ENCODE peak calls at places on chromosome 15, in six cellular contexts. One of them, this sample, is unnamed.

GRCh38 chr15:100968043-100968966 is 49.1 kb downstream of the LRRK1 start:
- DNase-seq in spleen: no peak
- DNase-seq in ovary: no peak
- DNase-seq in IMR-90: peak; percentile 81
- DNase-seq in uterus: no peak
- DNase-seq in GM12892: no peak
- DNase-seq in this sample: no peak

GRCh38 chr15:23694592-23694991 is 7.5 kb upstream of the NDN start:
- DNase-seq in spleen: no peak
- DNase-seq in ovary: no peak
- DNase-seq in IMR-90: no peak
- DNase-seq in uterus: no peak
- DNase-seq in GM12892: no peak
- DNase-seq in this sample: no peak

GRCh38 chr15:98612490-98613110 is 35.7 kb upstream of the IGF1R start:
- DNase-seq in spleen: no peak
- DNase-seq in ovary: no peak
- DNase-seq in IMR-90: no peak
- DNase-seq in uterus: no peak
- DNase-seq in GM12892: no peak
- DNase-seq in this sample: no peak

GRCh38 chr15:51917493-51917892 is 54.1 kb downstream of the LEO1 start:
- DNase-seq in spleen: no peak
- DNase-seq in ovary: no peak
- DNase-seq in IMR-90: peak; percentile 30
- DNase-seq in uterus: no peak
- DNase-seq in GM12892: no peak
- DNase-seq in this sample: peak; percentile 17

GRCh38 chr15:77033729-77034619 is 36.9 kb downstream of the TSPAN3 start:
- DNase-seq in spleen: peak; percentile 76
- DNase-seq in ovary: no peak
- DNase-seq in IMR-90: no peak
- DNase-seq in uterus: no peak
- DNase-seq in GM12892: no peak
- DNase-seq in this sample: no peak

GRCh38 chr15:70870066-70870465 is 16.1 kb upstream of the LARP6 start:
- DNase-seq in spleen: no peak
- DNase-seq in ovary: no peak
- DNase-seq in IMR-90: peak; percentile 91
- DNase-seq in uterus: no peak
- DNase-seq in GM12892: no peak
- DNase-seq in this sample: no peak

GRCh38 chr15:58585668-58586461 is 154.1 kb downstream of the LIPC start:
- DNase-seq in spleen: no peak
- DNase-seq in ovary: no peak
- DNase-seq in IMR-90: no peak
- DNase-seq in uterus: no peak
- DNase-seq in GM12892: no peak
- DNase-seq in this sample: no peak

GRCh38 chr15:50968353-50968752 is 59.9 kb downstream of the AP4E1 start:
- DNase-seq in spleen: no peak
- DNase-seq in ovary: no peak
- DNase-seq in IMR-90: peak; percentile 26
- DNase-seq in uterus: no peak
- DNase-seq in GM12892: no peak
- DNase-seq in this sample: no peak

GRCh38 chr15:23529891-23530290 is 35.6 kb upstream of the MKRN3 start:
- DNase-seq in spleen: no peak
- DNase-seq in ovary: no peak
- DNase-seq in IMR-90: no peak
- DNase-seq in uterus: no peak
- DNase-seq in GM12892: no peak
- DNase-seq in this sample: no peak

GRCh38 chr15:78620021-78620838 is 566 bp downstream of the CHRNA3 start:
- DNase-seq in spleen: no peak
- DNase-seq in ovary: no peak
- DNase-seq in IMR-90: no peak
- DNase-seq in uterus: no peak
- DNase-seq in GM12892: no peak
- DNase-seq in this sample: no peak

GRCh38 chr15:45641374-45641778 is 6.5 kb downstream of the SQOR start:
- DNase-seq in spleen: no peak
- DNase-seq in ovary: no peak
- DNase-seq in IMR-90: peak; percentile 96
- DNase-seq in uterus: peak; percentile 59
- DNase-seq in GM12892: no peak
- DNase-seq in this sample: peak; percentile 36
- TF ChIP-seq POLR2A in spleen: no peak
- TF ChIP-seq POLR2A in ovary: no peak
- TF ChIP-seq POLR2A in IMR-90: no peak
- TF ChIP-seq POLR2A in uterus: no peak
- TF ChIP-seq POLR2A in GM12892: no peak
- TF ChIP-seq POLR2A in this sample: no peak

DNA sequence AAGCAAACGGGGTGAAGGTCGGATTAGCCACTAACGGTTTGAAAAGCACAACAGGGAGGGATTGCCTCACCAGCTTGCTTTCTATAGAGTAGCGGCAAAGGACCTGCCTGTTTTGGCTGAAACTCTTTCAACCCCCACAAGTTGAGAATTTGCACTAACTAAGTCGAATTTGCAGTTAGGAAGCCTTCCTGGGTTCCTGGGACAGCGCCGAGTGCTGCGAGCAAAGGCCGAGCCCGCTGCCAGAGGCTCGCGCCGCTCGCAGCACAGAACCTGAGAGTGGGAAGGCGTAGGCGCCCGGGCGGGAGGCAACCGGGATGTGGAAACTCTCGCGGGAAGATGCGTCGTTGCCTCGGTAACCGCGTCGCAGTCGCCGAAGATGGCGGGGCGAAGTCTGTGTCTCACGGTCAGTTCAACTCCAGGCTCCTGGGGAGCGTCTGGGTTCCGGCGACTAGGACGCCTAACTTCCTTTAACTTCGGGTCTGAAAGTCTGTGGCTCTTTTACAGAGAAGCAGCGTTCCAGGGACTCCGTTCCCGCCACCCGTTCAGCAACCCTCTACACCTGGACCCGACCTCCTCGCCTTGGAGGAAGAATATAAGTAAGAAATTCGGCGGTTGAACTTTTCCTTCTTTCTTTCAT is at the start of gene TEX9:
- DNase-seq in spleen: peak; percentile 92
- DNase-seq in ovary: peak; percentile 93
- DNase-seq in IMR-90: peak; percentile 80
- DNase-seq in uterus: peak; percentile 76
- DNase-seq in GM12892: peak; percentile 65
- DNase-seq in this sample: peak; percentile 41
- TF ChIP-seq POLR2A in spleen: no peak
- TF ChIP-seq POLR2A in ovary: no peak
- TF ChIP-seq POLR2A in IMR-90: no peak
- TF ChIP-seq POLR2A in uterus: no peak
- TF ChIP-seq POLR2A in GM12892: peak; percentile 95
- TF ChIP-seq POLR2A in this sample: peak; percentile 74

DNA sequence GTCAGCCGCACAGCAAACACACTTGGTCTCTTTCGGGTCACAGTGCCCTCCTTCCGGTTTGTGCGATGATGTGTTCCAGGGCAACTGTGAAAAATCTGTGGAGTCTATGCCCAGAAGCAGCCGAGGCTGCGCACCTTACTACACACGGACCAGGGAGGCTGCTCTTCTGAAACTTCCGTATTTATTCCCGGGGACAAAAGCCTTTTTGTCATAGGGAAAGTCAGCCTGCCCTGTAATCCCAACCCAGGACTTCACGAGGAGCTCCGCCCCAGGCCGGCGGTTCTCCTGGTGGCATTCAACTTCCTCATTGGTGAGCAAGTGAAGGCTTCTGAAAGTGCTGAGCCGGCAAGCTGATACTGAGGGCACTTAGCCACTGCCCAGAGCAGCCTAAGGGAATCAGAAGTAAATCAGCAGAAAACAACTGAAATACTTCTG is 126.5 kb downstream of the FMN1 start:
- DNase-seq in spleen: no peak
- DNase-seq in ovary: no peak
- DNase-seq in IMR-90: no peak
- DNase-seq in uterus: no peak
- DNase-seq in GM12892: no peak
- DNase-seq in this sample: peak; percentile 43
- TF ChIP-seq POLR2A in spleen: no peak
- TF ChIP-seq POLR2A in ovary: no peak
- TF ChIP-seq POLR2A in IMR-90: no peak
- TF ChIP-seq POLR2A in uterus: no peak
- TF ChIP-seq POLR2A in GM12892: no peak
- TF ChIP-seq POLR2A in this sample: no peak

DNA sequence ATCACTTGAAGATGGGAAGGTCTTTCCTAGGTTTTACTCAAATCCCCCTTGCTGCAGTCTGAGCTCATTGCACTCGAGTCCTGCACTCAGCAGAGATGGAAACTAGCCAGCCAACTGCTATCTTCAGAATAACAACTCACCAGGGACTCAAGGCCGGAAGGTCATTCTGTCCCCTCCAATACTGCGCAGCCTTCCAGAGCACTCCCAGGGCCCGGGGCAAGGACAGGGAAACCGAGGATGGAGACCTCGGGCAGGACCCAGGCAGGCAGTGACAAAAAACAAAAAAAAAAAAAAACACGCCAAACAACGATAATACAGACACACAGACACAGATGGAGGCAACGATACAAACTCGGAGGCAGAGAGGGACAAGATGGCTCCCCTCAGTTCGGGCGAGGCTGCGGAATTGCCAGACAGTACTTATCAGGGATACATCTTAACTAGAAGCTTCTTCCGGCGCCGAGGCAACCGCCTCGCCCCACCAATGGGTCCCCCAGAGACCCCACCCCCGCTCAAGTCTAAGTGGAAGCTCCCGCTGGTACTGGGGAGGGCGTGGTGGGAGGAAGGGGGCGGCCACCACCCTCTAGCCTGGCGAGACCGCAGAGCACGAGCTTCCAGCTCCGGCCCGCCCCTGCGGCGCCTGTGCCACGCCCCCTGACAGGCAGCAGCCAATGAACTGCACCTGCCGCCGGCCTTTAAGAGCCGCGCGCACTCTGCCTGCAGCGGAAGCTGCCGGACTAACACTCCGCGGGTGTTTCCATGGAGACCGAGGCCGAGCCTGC is 7.0 kb upstream of the MAP1A start:
- DNase-seq in spleen: peak; percentile 100
- DNase-seq in ovary: peak; percentile 99
- DNase-seq in IMR-90: peak; percentile 98
- DNase-seq in uterus: peak; percentile 98
- DNase-seq in GM12892: peak; percentile 95
- DNase-seq in this sample: peak; percentile 91
- TF ChIP-seq POLR2A in spleen: no peak
- TF ChIP-seq POLR2A in ovary: peak; percentile 73
- TF ChIP-seq POLR2A in IMR-90: peak; percentile 35
- TF ChIP-seq POLR2A in uterus: peak; percentile 63
- TF ChIP-seq POLR2A in GM12892: peak; percentile 51
- TF ChIP-seq POLR2A in this sample: peak; percentile 25

GRCh38 chr15:66700802-66701421 is 1.1 kb upstream of the SMAD6 start:
- DNase-seq in spleen: peak; percentile 94
- DNase-seq in ovary: peak; percentile 98
- DNase-seq in IMR-90: peak; percentile 91
- DNase-seq in uterus: peak; percentile 97
- DNase-seq in GM12892: peak; percentile 86
- DNase-seq in this sample: peak; percentile 74
- TF ChIP-seq POLR2A in spleen: no peak
- TF ChIP-seq POLR2A in ovary: no peak
- TF ChIP-seq POLR2A in IMR-90: no peak
- TF ChIP-seq POLR2A in uterus: no peak
- TF ChIP-seq POLR2A in GM12892: no peak
- TF ChIP-seq POLR2A in this sample: peak; percentile 48

DNA sequence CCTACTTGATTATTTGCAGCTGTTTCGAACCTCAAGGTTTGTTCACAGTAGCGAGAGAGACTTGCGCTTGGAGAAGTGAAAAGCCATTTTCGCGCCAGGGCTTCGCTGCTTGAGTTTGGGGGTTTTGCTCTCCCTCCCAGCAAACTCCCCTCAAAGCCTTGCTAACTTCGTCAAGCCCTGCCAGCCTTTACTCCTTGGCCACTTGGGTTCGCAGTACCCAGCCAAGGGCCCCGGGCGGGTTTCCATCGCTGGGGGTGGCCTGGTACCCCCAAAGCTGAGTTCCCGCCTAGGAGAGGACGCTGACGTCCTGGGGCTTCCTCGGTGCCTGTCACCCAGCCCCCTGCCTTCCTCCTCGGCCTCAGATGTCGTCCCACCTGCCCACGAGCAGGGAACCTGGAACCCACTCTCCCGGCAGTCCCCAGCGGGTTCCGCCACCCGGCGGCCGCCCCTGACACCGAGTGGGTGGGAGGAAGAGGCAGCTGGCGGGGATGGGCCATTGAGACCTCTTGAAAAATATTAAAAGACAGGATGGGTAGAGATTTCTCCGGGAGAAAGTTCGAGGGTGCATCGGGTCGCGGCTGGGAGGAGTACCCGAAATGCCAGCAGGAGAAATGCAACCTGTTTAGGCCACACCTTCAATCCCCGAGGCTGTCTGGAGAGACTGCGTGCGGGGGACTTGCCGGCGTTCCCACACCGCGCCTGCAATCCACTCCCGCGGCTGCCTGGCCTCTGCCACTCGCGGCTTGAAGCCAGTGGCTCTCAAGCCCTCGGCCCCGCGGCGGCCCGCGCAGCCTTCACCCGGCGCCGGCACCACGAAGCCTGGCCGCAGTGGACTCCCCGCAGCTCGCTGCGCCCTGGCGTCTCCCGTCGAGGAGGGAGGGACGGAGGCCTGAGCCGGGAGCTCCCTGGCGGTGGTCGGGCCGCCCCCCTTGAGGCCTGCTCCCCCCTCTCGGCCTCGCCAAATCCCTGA is 8.8 kb upstream of the NR2F2 start:
- DNase-seq in spleen: peak; percentile 78
- DNase-seq in ovary: peak; percentile 81
- DNase-seq in IMR-90: peak; percentile 11
- DNase-seq in uterus: peak; percentile 73
- DNase-seq in GM12892: no peak
- DNase-seq in this sample: no peak
- TF ChIP-seq POLR2A in spleen: no peak
- TF ChIP-seq POLR2A in ovary: peak; percentile 51
- TF ChIP-seq POLR2A in IMR-90: no peak
- TF ChIP-seq POLR2A in uterus: no peak
- TF ChIP-seq POLR2A in GM12892: no peak
- TF ChIP-seq POLR2A in this sample: no peak

DNA sequence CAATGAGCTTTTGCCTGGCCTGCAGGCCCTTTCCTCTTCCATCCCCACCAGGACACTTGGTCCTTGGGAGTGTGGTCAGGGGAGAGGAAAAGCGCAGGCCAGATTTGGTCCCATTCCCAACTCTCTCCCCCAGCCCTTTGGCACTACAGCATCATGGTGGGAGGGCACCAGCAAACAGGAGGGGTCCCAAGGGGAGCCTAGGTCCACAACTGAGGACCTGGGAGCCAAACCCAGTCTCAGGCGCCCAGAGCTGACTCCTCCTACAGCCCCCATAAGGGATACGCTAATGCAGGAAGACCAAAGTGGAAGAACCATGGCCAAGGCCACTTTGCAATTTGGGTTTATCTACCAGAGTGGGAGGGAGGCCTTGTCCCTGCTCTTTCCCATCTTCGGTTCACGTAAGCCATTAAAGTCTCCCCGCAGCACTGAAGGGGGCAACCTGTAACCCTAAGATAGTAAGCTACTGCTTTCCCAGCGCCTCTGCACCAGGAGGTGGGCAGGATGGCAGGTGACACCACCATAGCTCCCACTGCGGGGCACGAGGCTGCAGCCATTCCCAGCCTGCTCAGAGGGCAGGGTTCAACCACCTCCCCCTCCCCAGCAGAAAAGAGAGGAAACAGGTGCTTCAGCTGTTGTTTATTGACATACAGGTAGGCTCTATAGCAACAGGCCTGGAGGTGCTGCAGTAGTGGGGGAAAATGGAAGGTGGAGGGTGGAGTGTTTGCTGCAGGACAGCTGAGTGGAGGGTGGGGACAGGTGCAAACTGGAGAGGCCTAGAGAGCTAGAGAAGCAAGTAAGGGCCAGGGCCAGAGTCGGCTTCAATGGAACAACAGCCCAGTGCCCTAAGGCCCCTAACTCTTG is 1.1 kb upstream of the GRAMD2A start:
- DNase-seq in spleen: no peak
- DNase-seq in ovary: no peak
- DNase-seq in IMR-90: no peak
- DNase-seq in uterus: no peak
- DNase-seq in GM12892: no peak
- DNase-seq in this sample: no peak
- TF ChIP-seq POLR2A in spleen: no peak
- TF ChIP-seq POLR2A in ovary: no peak
- TF ChIP-seq POLR2A in IMR-90: no peak
- TF ChIP-seq POLR2A in uterus: no peak
- TF ChIP-seq POLR2A in GM12892: peak; percentile 69
- TF ChIP-seq POLR2A in this sample: no peak